ENCODE peak calls at places on chromosomes 4 and X, in five cellular contexts. F is skeletal muscle cell, K is hypothalamus, V is AG08396, H is Panc1. L is an unnamed sample.

GRCh38 chr4:138259801-138260200 is 17.7 kb upstream of the SLC7A11 start:
- DNase-seq in F (no peak), K (no peak), V (no peak), H (no peak), L (no peak)

GRCh38 chr4:45350438-45350837 is 624.1 kb upstream of the GNPDA2 start:
- DNase-seq in F (no peak), K (no peak), V (no peak), H (no peak), L (no peak)

GRCh38 chrX:100216083-100216482 is 194.0 kb downstream of the PCDH19 start:
- DNase-seq in F (no peak), K (no peak), V (no peak), H (no peak), L (no peak)

GRCh38 chr4:89316931-89317366 is 9.3 kb upstream of the GPRIN3 start:
- DNase-seq in F (peak), K (no peak), V (no peak), H (peak), L (no peak)

GRCh38 chr4:84319124-84319523 is 180.0 kb downstream of the NKX6-1 start:
- DNase-seq in F (peak), K (no peak), V (no peak), H (no peak), L (no peak)

GRCh38 chrX:10821293-10821692 is 200.9 kb upstream of the MID1 start:
- DNase-seq in F (no peak), K (no peak), V (no peak), H (no peak), L (no peak)

GRCh38 chrX:152819271-152819670 is 11.3 kb downstream of the CETN2 start:
- DNase-seq in F (no peak), K (no peak), V (no peak), H (no peak), L (no peak)

GRCh38 chr4:157221426-157221894 is 932 bp downstream of the GRIA2 start:
- DNase-seq in F (no peak), K (peak), V (no peak), H (no peak), L (no peak)

GRCh38 chrX:41958861-41959260 is 35.5 kb upstream of the CASK start:
- DNase-seq in F (no peak), K (no peak), V (no peak), H (no peak), L (no peak)

GRCh38 chr4:107044170-107044569 is 8.1 kb upstream of the DKK2 start:
- DNase-seq in F (no peak), K (no peak), V (no peak), H (no peak), L (no peak)

GRCh38 chr4:124061413-124061812 is 651.1 kb downstream of the ANKRD50 start:
- DNase-seq in F (peak), K (no peak), V (no peak), H (no peak), L (no peak)

GRCh38 chr4:70903282-70903603 is 1.1 kb downstream of the MOB1B start:
- DNase-seq in F (no peak), K (no peak), V (no peak), H (no peak), L (no peak)

GRCh38 chr4:75126058-75126457 is 193.1 kb downstream of the PARM1 start:
- DNase-seq in F (no peak), K (no peak), V (no peak), H (no peak), L (no peak)

GRCh38 chr4:153079824-153080486 is 124.3 kb upstream of the TRIM2 start:
- DNase-seq in F (no peak), K (no peak), V (no peak), H (no peak), L (no peak)

GRCh38 chr4:126954537-126955291 is 678.0 kb upstream of the INTU start:
- DNase-seq in F (no peak), K (no peak), V (no peak), H (no peak), L (no peak)

GRCh38 chr4:1644906-1645657 is 39.0 kb downstream of the FAM53A start:
- DNase-seq in F (no peak), K (peak), V (peak), H (no peak), L (peak)

GRCh38 chr4:54561940-54562339 is 95.8 kb upstream of the KIT start:
- DNase-seq in F (no peak), K (no peak), V (no peak), H (no peak), L (no peak)

GRCh38 chr4:150960818-150961217 is 54.3 kb downstream of the LRBA start:
- DNase-seq in F (no peak), K (no peak), V (peak), H (no peak), L (peak)

GRCh38 chrX:150146271-150146888 is 208.1 kb upstream of the EOLA2 start:
- DNase-seq in F (no peak), K (no peak), V (no peak), H (no peak), L (no peak)

GRCh38 chr4:34293459-34293858 is 1950.9 kb downstream of the ARAP2 start:
- DNase-seq in F (peak), K (no peak), V (no peak), H (no peak), L (no peak)

GRCh38 chrX:102959471-102959870 is 22.4 kb downstream of the RAB40AL start:
- DNase-seq in F (peak), K (no peak), V (no peak), H (no peak), L (peak)

L was measured in hepatic stellate cell.